ENCODE peak calls at places on chromosomes 3 and 15, in five cellular contexts. E, R, D, A and M are unnamed samples.

GRCh38 chr3:23075478-23075877 is 127.6 kb upstream of the UBE2E2 start:
- DNase-seq in R (no peak), E (no peak), D (no peak), A (no peak), M (no peak)

GRCh38 chr3:46674031-46674592 is 19.4 kb downstream of the ALS2CL start:
- DNase-seq in R (no peak), E (peak; percentile 5), A (no peak), D (no peak), M (no peak)

GRCh38 chr15:52491460-52491859 is 37.2 kb downstream of the MYO5A start:
- DNase-seq in E (no peak), R (no peak), A (no peak), D (no peak), M (no peak)

GRCh38 chr3:132964267-132964666 is 73.9 kb upstream of the TMEM108 start:
- DNase-seq in A (no peak), E (no peak), R (no peak), D (no peak), M (no peak)

GRCh38 chr3:195385526-195385925 is 57.3 kb downstream of the ACAP2 start:
- DNase-seq in A (no peak), D (no peak), R (no peak), E (no peak), M (no peak)

GRCh38 chr15:100291106-100291505 is 50.7 kb downstream of the ADAMTS17 start:
- DNase-seq in A (no peak), D (no peak), R (no peak), E (no peak), M (no peak)

GRCh38 chr15:101049282-101049681 is 130.1 kb downstream of the LRRK1 start:
- DNase-seq in D (no peak), R (peak; percentile 44), A (peak; percentile 15), E (no peak), M (peak; percentile 53)

GRCh38 chr15:29570121-29570930 is 251.9 kb downstream of the TJP1 start:
- DNase-seq in R (peak; percentile 64), D (no peak), A (no peak), E (peak; percentile 57), M (peak; percentile 29)

GRCh38 chr15:57419335-57419734 is 43.0 kb downstream of the CGNL1 start:
- DNase-seq in E (no peak), D (no peak), R (no peak), A (no peak), M (no peak)

GRCh38 chr15:26171266-26171665 is 308.1 kb upstream of the ATP10A start:
- DNase-seq in D (no peak), A (no peak), E (no peak), R (no peak), M (no peak)

GRCh38 chr3:24586920-24587319 is 92.3 kb upstream of the THRB start:
- DNase-seq in D (no peak), E (no peak), R (no peak), A (no peak), M (no peak)

GRCh38 chr3:12138044-12138443 is 20.7 kb downstream of the TIMP4 start:
- DNase-seq in R (no peak), A (no peak), D (peak; percentile 19), E (no peak), M (no peak)

GRCh38 chr3:4595709-4596108 is 102.6 kb downstream of the ITPR1 start:
- DNase-seq in E (no peak), D (no peak), A (no peak), R (no peak), M (no peak)

GRCh38 chr3:123371426-123371825 is 77.5 kb downstream of the ADCY5 start:
- DNase-seq in D (no peak), R (no peak), E (no peak), A (no peak), M (no peak)

GRCh38 chr15:77019476-77020331 is 24.8 kb downstream of the PSTPIP1 start:
- DNase-seq in A (no peak), D (no peak), E (no peak), R (no peak), M (no peak)

GRCh38 chr3:69359339-69359893 is 26.5 kb downstream of the FRMD4B start:
- DNase-seq in R (no peak), E (no peak), D (no peak), A (no peak), M (no peak)

GRCh38 chr3:16399473-16399872 is 114.0 kb downstream of the RFTN1 start:
- DNase-seq in D (no peak), E (peak; percentile 88), A (peak; percentile 66), R (no peak), M (no peak)

GRCh38 chr15:44015555-44015954 is 179.5 kb downstream of the FRMD5 start:
- DNase-seq in A (no peak), R (no peak), D (no peak), E (no peak), M (no peak)

GRCh38 chr3:14913926-14914776 is 33.2 kb upstream of the NR2C2 start:
- DNase-seq in R (no peak), D (no peak), A (no peak), E (no peak), M (no peak)

GRCh38 chr15:81886586-81886985 is 159.2 kb downstream of the MEX3B start:
- DNase-seq in E (no peak), R (no peak), D (no peak), A (no peak), M (peak; percentile 55)

GRCh38 chr15:87045741-87046140 is 966.1 kb downstream of the AGBL1 start:
- DNase-seq in D (no peak), E (no peak), A (no peak), R (no peak), M (no peak)

GRCh38 chr15:66700802-66701421 is 1.1 kb upstream of the SMAD6 start:
- DNase-seq in D (peak; percentile 84), R (peak; percentile 96), E (peak; percentile 99), A (peak; percentile 97), M (peak; percentile 98)

GRCh38 chr3:101936419-101937331 is 87.4 kb downstream of the NFKBIZ start:
- DNase-seq in A (no peak), E (no peak), R (no peak), D (peak; percentile 14), M (no peak)